ENCODE peak calls at places on chromosomes 11 and 22, in seven cellular contexts. O is brain microvascular endothelial cell; C is AG04450; E is endodermal cell; H is right cardiac atrium; F is CD8-positive, alpha-beta memory T cell; Z is Peyer's patch. N is an unnamed sample.

GRCh38 chr11:105022998-105023397 is at the start of gene CASP5:
- DNase-seq in F (no peak), H (no peak), Z (no peak), O (no peak), C (no peak), E (no peak), N (no peak)

GRCh38 chr11:124889692-124890091 is 8.0 kb downstream of the ROBO4 start:
- DNase-seq in F (no peak), H (no peak), O (no peak), C (no peak), Z (no peak), E (no peak), N (no peak)

GRCh38 chr11:3984896-3985295 is 109.7 kb upstream of the RRM1 start:
- DNase-seq in H (no peak), Z (no peak), C (no peak), E (peak), O (no peak), F (peak), N (no peak)

GRCh38 chr11:133927690-133928627 is 28.8 kb downstream of the IGSF9B start:
- DNase-seq in F (peak), C (peak), H (peak), Z (peak), E (peak), O (peak), N (no peak)

GRCh38 chr11:107276057-107276456 is 181.6 kb downstream of the CWF19L2 start:
- DNase-seq in C (no peak), F (no peak), H (no peak), O (no peak), E (no peak), Z (no peak), N (no peak)

GRCh38 chr11:59859695-59860094 is 6.6 kb downstream of the TCN1 start:
- DNase-seq in E (no peak), F (no peak), C (no peak), O (no peak), H (no peak), Z (no peak), N (no peak)

GRCh38 chr11:12085371-12086251 is 24.8 kb upstream of the MICAL2 start:
- DNase-seq in O (no peak), C (no peak), H (no peak), E (no peak), Z (peak), F (no peak), N (no peak)

GRCh38 chr11:46393231-46393616 is 1.6 kb upstream of the CHRM4 start:
- DNase-seq in C (no peak), E (no peak), O (no peak), F (no peak), H (no peak), Z (no peak), N (no peak)

GRCh38 chr11:72398058-72398758 is 36.1 kb downstream of the CLPB start:
- DNase-seq in Z (no peak), H (no peak), O (no peak), C (no peak), F (no peak), E (no peak), N (no peak)

GRCh38 chr11:12175694-12176241 is 65.4 kb downstream of the MICAL2 start:
- DNase-seq in H (no peak), Z (no peak), C (no peak), O (peak), E (no peak), F (no peak), N (peak)

GRCh38 chr11:86696004-86696403 is 23.6 kb upstream of the ME3 start:
- DNase-seq in E (no peak), H (no peak), Z (no peak), F (no peak), C (peak), O (peak), N (peak)

GRCh38 chr11:118658372-118659313 is 20.8 kb downstream of the TREH start:
- DNase-seq in C (no peak), E (peak), F (no peak), O (no peak), H (peak), Z (peak), N (no peak)

GRCh38 chr22:17782621-17783020 is 8.4 kb upstream of the BID start:
- DNase-seq in C (no peak), O (no peak), Z (peak), E (no peak), H (no peak), F (no peak), N (no peak)

GRCh38 chr11:62588966-62589637 is 2.2 kb downstream of the TUT1 start:
- DNase-seq in O (peak), C (no peak), E (no peak), Z (no peak), F (no peak), H (no peak), N (no peak)

GRCh38 chr11:78228467-78228866 is 39.7 kb downstream of the USP35 start:
- DNase-seq in C (peak), E (peak), F (no peak), Z (no peak), H (no peak), O (peak), N (no peak)

GRCh38 chr11:75536786-75537629 is 11.3 kb upstream of the GDPD5 start:
- DNase-seq in Z (no peak), F (no peak), O (no peak), H (no peak), E (peak), C (no peak), N (no peak)

GRCh38 chr11:72595292-72595684 is 78.9 kb downstream of the PDE2A start:
- DNase-seq in O (no peak), E (no peak), H (no peak), C (no peak), F (no peak), Z (no peak), N (no peak)

GRCh38 chr22:19035474-19036228 is 86.6 kb downstream of the DGCR2 start:
- DNase-seq in E (peak), F (no peak), C (no peak), O (no peak), Z (no peak), H (no peak), N (no peak)

GRCh38 chr11:130077671-130078468 is 8.2 kb downstream of the APLP2 start:
- DNase-seq in H (no peak), Z (no peak), E (no peak), F (no peak), C (no peak), O (no peak), N (no peak)

GRCh38 chr11:24870048-24870447 is 373.2 kb downstream of the LUZP2 start:
- DNase-seq in F (no peak), O (no peak), E (no peak), Z (no peak), C (no peak), H (no peak), N (no peak)

GRCh38 chr11:35654711-35655110 is 7.9 kb upstream of the TRIM44 start:
- DNase-seq in F (no peak), H (no peak), C (no peak), Z (no peak), E (no peak), O (no peak), N (no peak)

GRCh38 chr11:35651263-35651662 is 11.3 kb upstream of the TRIM44 start:
- DNase-seq in F (no peak), O (no peak), H (no peak), Z (no peak), E (no peak), C (no peak), N (no peak)

GRCh38 chr11:35647535-35648092 is 15.0 kb upstream of the TRIM44 start:
- DNase-seq in E (no peak), F (no peak), H (no peak), Z (no peak), C (no peak), O (no peak), N (no peak)

GRCh38 chr11:35650467-35650866 is 12.1 kb upstream of the TRIM44 start:
- DNase-seq in F (no peak), C (no peak), Z (no peak), O (no peak), E (no peak), H (no peak), N (no peak)

DNA sequence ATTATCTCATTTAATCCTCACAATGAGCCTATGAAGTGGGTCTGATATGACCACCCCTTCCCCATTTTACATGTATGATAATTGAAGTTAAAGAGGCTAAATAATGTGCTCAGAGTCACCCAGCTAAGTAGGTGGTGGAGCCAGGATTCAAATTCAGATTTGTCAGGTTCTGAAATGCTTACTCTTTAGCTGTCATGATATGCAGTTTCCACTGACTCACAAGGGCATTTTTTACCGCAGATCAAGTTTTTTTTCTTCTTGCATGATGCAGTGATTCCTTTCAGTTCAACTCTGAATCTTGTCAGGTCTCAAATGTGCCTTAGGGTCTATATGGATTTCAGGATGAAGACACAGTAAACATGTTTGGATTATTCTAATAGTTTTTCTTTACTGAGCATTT is 12.6 kb upstream of the TRIM44 start:
- DNase-seq in H (no peak), Z (no peak), E (no peak), C (no peak), O (peak), F (no peak), N (no peak)
- H3K27ac ChIP-seq in H (no peak), Z (no peak), E (no peak), C (no peak), O (no peak), F (no peak), N (no peak)

GRCh38 chr22:31652911-31653684 is 8.9 kb downstream of the PISD start:
- DNase-seq in F (no peak), E (no peak), O (no peak), C (no peak), H (no peak), Z (no peak), N (no peak)
- H3K27ac ChIP-seq in F (no peak), E (no peak), O (no peak), C (no peak), H (no peak), Z (no peak), N (peak)

DNA sequence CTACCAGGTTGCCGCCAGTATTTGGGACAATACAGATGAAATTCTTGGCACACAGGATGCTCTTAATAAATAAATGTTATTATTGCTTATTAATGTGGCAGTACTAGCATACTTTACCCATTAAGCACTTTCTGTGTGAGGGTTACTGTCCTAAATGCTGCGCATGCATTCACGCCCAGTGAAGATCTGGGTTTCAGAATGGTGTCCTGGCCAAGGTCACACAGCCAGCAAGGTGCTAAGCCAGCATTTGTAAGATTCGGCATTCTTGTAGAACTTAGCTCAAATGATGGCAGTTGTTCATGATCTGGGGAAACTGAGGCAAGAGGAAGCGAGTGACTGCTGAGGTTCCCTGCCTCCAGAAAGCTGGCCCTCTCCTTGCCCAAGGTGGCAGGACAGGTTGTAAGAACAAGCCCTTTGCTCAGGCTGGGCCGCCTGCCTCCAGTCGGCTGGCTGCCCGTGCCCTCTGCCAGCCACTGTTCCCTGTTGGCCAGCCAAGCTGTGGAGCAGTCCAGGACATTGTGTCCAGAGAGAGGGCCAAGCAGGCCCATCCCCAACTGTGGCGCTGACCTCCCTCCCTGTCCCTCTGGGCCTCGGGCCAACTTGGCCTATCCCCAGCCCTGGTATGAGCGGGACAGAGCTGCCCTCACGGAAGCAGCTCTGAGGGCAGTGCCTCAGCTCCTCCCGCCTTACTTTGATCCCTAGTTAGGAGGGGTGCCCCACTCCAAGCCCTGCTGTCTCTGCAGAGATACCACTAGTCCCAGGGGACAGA is 28.8 kb downstream of the TOB2 start:
- DNase-seq in F (no peak), Z (peak), O (no peak), C (no peak), H (peak), E (no peak), N (no peak)
- H3K27ac ChIP-seq in F (no peak), Z (peak), O (no peak), C (no peak), H (peak), E (no peak), N (no peak)

GRCh38 chr22:32752326-32752725 is 49.2 kb upstream of the TIMP3 start:
- DNase-seq in H (no peak), O (no peak), Z (no peak), E (no peak), C (no peak), F (no peak), N (no peak)

GRCh38 chr22:32753591-32753990 is 47.9 kb upstream of the TIMP3 start:
- DNase-seq in Z (no peak), H (no peak), E (no peak), O (no peak), F (no peak), C (no peak), N (no peak)

GRCh38 chr22:32748509-32748908 is 53.0 kb upstream of the TIMP3 start:
- DNase-seq in F (no peak), H (no peak), O (no peak), E (no peak), C (no peak), Z (no peak), N (no peak)

GRCh38 chr22:32752868-32753520 is 48.5 kb upstream of the TIMP3 start:
- DNase-seq in E (no peak), F (no peak), H (peak), C (peak), O (peak), Z (no peak), N (no peak)

DNA sequence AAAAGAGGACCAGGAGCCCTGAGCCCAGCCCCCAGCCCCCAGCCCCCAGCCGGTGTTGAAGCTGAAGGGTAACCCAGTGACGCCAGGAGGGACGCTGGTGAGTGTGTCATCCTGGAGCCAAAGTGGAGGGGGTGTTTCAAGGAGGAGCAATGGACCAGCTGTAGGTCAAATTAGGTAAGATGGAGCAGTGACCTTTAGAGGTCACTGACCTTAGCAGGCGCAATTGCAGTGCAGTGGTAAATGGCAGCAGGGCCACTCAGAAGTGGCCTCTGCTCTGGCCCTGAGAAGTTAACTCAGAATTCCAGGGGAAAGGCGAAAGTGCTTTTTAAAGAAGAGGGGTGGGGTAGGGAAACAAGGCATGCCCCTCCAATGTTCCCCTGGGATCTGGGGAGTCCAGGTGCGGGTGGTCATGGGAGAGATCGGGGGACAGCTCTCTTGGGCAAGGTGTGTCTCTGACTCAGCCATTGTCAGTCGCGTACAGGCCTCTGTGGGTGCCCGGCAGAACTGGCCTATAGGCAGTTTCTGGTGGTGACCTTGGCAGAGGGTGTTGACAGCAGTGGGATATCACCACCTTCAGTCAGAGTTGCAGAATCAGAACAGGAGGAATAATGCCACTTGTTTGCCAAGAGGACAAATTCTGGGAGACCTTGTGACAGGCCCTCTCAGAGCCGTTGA is 50.3 kb upstream of the TIMP3 start:
- DNase-seq in H (no peak), O (no peak), Z (no peak), C (no peak), F (no peak), E (no peak), N (no peak)
- H3K27ac ChIP-seq in H (no peak), O (no peak), Z (no peak), C (no peak), F (no peak), E (no peak), N (no peak)

GRCh38 chr11:66579017-66579606 is 10.7 kb upstream of the CTSF start:
- DNase-seq in C (peak), O (peak), E (peak), F (peak), H (peak), Z (peak), N (no peak)

GRCh38 chr11:66586136-66586535 is 6.7 kb downstream of the CCDC87 start:
- DNase-seq in O (no peak), F (no peak), C (no peak), E (no peak), Z (no peak), H (no peak), N (no peak)

GRCh38 chr11:66581261-66581660 is 11.6 kb downstream of the CCDC87 start:
- DNase-seq in F (no peak), Z (no peak), E (no peak), O (no peak), C (no peak), H (peak), N (no peak)

DNA sequence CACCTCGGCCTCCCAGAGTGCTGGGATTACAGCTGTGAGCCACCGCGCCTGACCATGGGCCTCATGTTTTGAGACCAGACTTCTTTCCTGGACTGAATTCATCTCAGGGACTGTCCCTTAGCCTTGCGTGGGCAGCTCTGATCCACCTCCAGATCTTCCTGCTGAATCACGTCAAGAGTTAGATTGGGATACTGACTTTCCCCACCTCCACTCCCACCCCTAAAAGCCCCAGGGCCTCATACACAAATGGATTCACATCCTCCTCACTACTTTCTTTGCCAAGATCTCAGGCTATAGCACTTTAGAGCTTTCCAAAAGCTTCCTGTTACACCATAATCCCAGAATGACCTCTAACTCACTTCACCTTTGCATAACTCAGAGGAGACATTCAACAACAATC is 12.1 kb downstream of the CCDC87 start:
- DNase-seq in E (no peak), Z (no peak), O (no peak), F (no peak), H (peak), C (no peak), N (no peak)
- H3K27ac ChIP-seq in E (no peak), Z (no peak), O (no peak), F (no peak), H (no peak), C (no peak), N (no peak)

N was measured in epithelial cell of prostate.